ENCODE peak calls at places on chromosomes 12 and 14, in five cellular contexts. U, D, B, G and P are unnamed samples.

GRCh38 chr12:115964626-115965025 is 312.9 kb downstream of the MED13L start:
- DNase-seq in U (no peak), D (no peak), B (no peak), G (no peak), P (no peak)

GRCh38 chr14:31949709-31950108 is 127.4 kb upstream of the ARHGAP5 start:
- DNase-seq in U (no peak), D (peak; percentile 81), B (no peak), G (no peak), P (no peak)

GRCh38 chr12:15116073-15116472 is 105.1 kb downstream of the RERG start:
- DNase-seq in U (no peak), D (no peak), B (no peak), G (no peak), P (no peak)

GRCh38 chr12:49346659-49347306 is at the start of gene DNAJC22:
- DNase-seq in U (no peak), D (peak; percentile 46), B (no peak), G (peak; percentile 66), P (peak; percentile 77)

GRCh38 chr14:68089146-68089715 is 269.7 kb downstream of the RAD51B start:
- DNase-seq in U (no peak), D (no peak), B (no peak), G (no peak), P (no peak)

GRCh38 chr12:120230974-120231315 is 30.0 kb upstream of the RPLP0 start:
- DNase-seq in U (no peak), D (no peak), B (no peak), G (no peak), P (no peak)

GRCh38 chr12:54229624-54230212 is 40.9 kb upstream of the SMUG1 start:
- DNase-seq in U (no peak), D (peak; percentile 98), B (peak; percentile 57), G (no peak), P (no peak)

GRCh38 chr14:61659582-61659981 is 35.7 kb upstream of the HIF1A start:
- DNase-seq in U (no peak), D (no peak), B (no peak), G (no peak), P (no peak)

GRCh38 chr14:37903561-37904191 is 304.0 kb upstream of the SSTR1 start:
- DNase-seq in U (no peak), D (peak; percentile 80), B (no peak), G (peak; percentile 15), P (no peak)

GRCh38 chr12:468671-469389 is 9.1 kb downstream of the B4GALNT3 start:
- DNase-seq in U (no peak), D (peak; percentile 42), B (no peak), G (no peak), P (no peak)

GRCh38 chr14:24368562-24369252 is 723 bp downstream of the NFATC4 start:
- DNase-seq in U (no peak), D (peak; percentile 47), B (peak; percentile 65), G (peak; percentile 86), P (no peak)

GRCh38 chr14:73723411-73723798 is 9.2 kb upstream of the PNMA1 start:
- DNase-seq in U (no peak), D (peak; percentile 55), B (no peak), G (no peak), P (no peak)